ENCODE peak calls at places on chromosomes 6 and 20, in five cellular contexts. W, Q, X, E and J are unnamed samples.

GRCh38 chr6:41159415-41160082 is 3.4 kb downstream of the TREM2 start:
- DNase-seq in W (no peak), Q (no peak), E (no peak), X (no peak), J (no peak)

GRCh38 chr6:41306187-41306854 is 19.8 kb upstream of the TREM1 start:
- DNase-seq in E (no peak), X (peak), Q (peak), W (no peak), J (peak)

GRCh38 chr6:99296261-99296660 is 53.2 kb downstream of the FAXC start:
- DNase-seq in X (no peak), E (no peak), Q (no peak), W (no peak), J (no peak)

GRCh38 chr6:116278853-116279231 is 888 bp downstream of the TSPYL1 start:
- DNase-seq in W (peak), E (no peak), X (no peak), Q (no peak), J (no peak)

GRCh38 chr6:13175759-13176158 is 152.6 kb downstream of the TBC1D7 start:
- DNase-seq in Q (no peak), E (no peak), W (no peak), X (no peak), J (no peak)

GRCh38 chr6:144248470-144249301 is 36.4 kb upstream of the UTRN start:
- DNase-seq in W (no peak), Q (peak), E (peak), X (peak), J (peak)

GRCh38 chr6:167113935-167114910 is 8.7 kb upstream of the CCR6 start:
- DNase-seq in W (no peak), E (no peak), Q (no peak), X (no peak), J (no peak)

GRCh38 chr20:62623488-62624324 is 18.6 kb upstream of the SLCO4A1 start:
- DNase-seq in E (peak), Q (peak), W (peak), X (peak), J (peak)